ENCODE peak calls at places on chromosomes 6 and 20, in four cellular contexts. One of them, this sample, is unnamed.

GRCh38 chr6:158698876-158699440 is 49.1 kb downstream of the SYTL3 start:
- DNase-seq in K562: no peak
- DNase-seq in HL-60: no peak
- DNase-seq in GM12878: no peak
- DNase-seq in this sample: no peak

GRCh38 chr20:6269163-6269873 is 146.5 kb upstream of the FERMT1 start:
- DNase-seq in GM12878: no peak
- DNase-seq in HL-60: no peak
- DNase-seq in K562: no peak
- DNase-seq in this sample: no peak

GRCh38 chr20:24109008-24109407 is 120.4 kb upstream of the GGTLC1 start:
- DNase-seq in GM12878: no peak
- DNase-seq in HL-60: no peak
- DNase-seq in K562: peak; percentile 17
- DNase-seq in this sample: no peak

GRCh38 chr6:116561377-116562018 is 7.9 kb downstream of the CALHM4 start:
- DNase-seq in GM12878: no peak
- DNase-seq in HL-60: no peak
- DNase-seq in K562: peak; percentile 70
- DNase-seq in this sample: no peak

GRCh38 chr20:25364180-25364788 is 26.4 kb downstream of the ABHD12 start:
- DNase-seq in GM12878: no peak
- DNase-seq in K562: no peak
- DNase-seq in HL-60: no peak
- DNase-seq in this sample: no peak

GRCh38 chr20:18058661-18059467 is 1.1 kb upstream of the OVOL2 start:
- DNase-seq in HL-60: no peak
- DNase-seq in GM12878: no peak
- DNase-seq in K562: no peak
- DNase-seq in this sample: no peak

GRCh38 chr6:40542175-40542764 is 44.9 kb downstream of the LRFN2 start:
- DNase-seq in K562: no peak
- DNase-seq in HL-60: no peak
- DNase-seq in GM12878: no peak
- DNase-seq in this sample: no peak

GRCh38 chr6:28811873-28812272 is 111.9 kb downstream of the TRIM27 start:
- DNase-seq in GM12878: no peak
- DNase-seq in HL-60: no peak
- DNase-seq in K562: peak; percentile 63
- DNase-seq in this sample: no peak

GRCh38 chr6:29376003-29376402 is 912 bp upstream of the OR12D3 start:
- DNase-seq in K562: no peak
- DNase-seq in HL-60: no peak
- DNase-seq in GM12878: no peak
- DNase-seq in this sample: no peak

GRCh38 chr20:38890497-38890818 is 35.8 kb upstream of the FAM83D start:
- DNase-seq in K562: no peak
- DNase-seq in HL-60: no peak
- DNase-seq in GM12878: no peak
- DNase-seq in this sample: no peak

GRCh38 chr6:150547511-150548222 is 52.0 kb upstream of the PLEKHG1 start:
- DNase-seq in K562: no peak
- DNase-seq in GM12878: no peak
- DNase-seq in HL-60: no peak
- DNase-seq in this sample: no peak

GRCh38 chr6:160973311-160973710 is 18.3 kb upstream of the MAP3K4 start:
- DNase-seq in HL-60: no peak
- DNase-seq in GM12878: no peak
- DNase-seq in K562: peak; percentile 67
- DNase-seq in this sample: no peak

GRCh38 chr20:4684837-4685413 is 36.8 kb upstream of the PRND start:
- DNase-seq in HL-60: no peak
- DNase-seq in GM12878: no peak
- DNase-seq in K562: no peak
- DNase-seq in this sample: no peak

GRCh38 chr6:48985025-48985424 is 478.0 kb downstream of the MMUT start:
- DNase-seq in HL-60: no peak
- DNase-seq in GM12878: no peak
- DNase-seq in K562: no peak
- DNase-seq in this sample: no peak
- TF ChIP-seq SPI1 in HL-60: no peak
- TF ChIP-seq SPI1 in GM12878: no peak
- TF ChIP-seq SPI1 in K562: no peak
- TF ChIP-seq SPI1 in this sample: no peak

DNA sequence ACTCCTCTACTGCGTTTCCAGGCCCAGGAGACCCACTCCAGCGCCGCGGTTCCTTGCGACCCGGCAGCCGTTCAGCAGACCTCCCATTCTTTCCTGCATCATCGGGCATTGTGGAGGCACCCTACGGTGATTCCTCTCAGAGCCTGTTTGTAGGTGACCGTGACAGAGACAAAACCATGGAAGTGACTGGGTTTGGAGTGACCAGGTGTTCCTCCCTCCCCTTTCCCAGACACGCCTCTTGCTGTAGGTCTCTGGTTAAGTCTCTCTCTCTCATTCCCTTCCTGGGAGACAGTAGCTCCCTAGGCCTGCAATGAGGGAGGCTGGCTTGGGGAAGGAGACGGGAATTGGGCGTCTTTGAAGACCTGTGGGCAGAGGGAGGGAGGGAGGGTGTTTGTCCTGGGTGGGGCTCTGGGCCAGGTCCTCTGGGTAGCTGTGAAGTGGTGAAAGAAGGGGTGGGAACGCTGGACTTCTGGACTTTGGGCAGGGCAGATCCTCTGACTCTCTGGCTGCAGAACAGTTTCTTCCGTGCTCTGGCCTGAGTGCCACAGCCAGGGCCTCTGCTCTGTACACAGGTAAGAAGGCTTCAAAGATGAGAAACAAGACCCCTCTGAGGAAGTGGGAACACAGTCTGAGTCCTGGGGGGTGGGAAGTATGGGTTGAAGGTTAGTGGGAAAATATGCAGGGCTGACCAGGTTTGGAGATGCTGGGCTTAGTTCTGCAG is 763 bp downstream of the KLC4 start:
- DNase-seq in K562: peak; percentile 39
- DNase-seq in GM12878: no peak
- DNase-seq in HL-60: peak; percentile 33
- DNase-seq in this sample: no peak
- TF ChIP-seq POLR2AphosphoS5 in K562: no peak
- TF ChIP-seq POLR2AphosphoS5 in GM12878: no peak
- TF ChIP-seq POLR2AphosphoS5 in HL-60: no peak
- TF ChIP-seq POLR2AphosphoS5 in this sample: no peak

GRCh38 chr6:113936093-113936934 is 34.6 kb downstream of the HDAC2 start:
- DNase-seq in K562: peak; percentile 43
- DNase-seq in GM12878: peak; percentile 24
- DNase-seq in HL-60: peak; percentile 18
- DNase-seq in this sample: no peak
- TF ChIP-seq SPI1 in K562: no peak
- TF ChIP-seq SPI1 in GM12878: no peak
- TF ChIP-seq SPI1 in HL-60: no peak
- TF ChIP-seq SPI1 in this sample: no peak

DNA sequence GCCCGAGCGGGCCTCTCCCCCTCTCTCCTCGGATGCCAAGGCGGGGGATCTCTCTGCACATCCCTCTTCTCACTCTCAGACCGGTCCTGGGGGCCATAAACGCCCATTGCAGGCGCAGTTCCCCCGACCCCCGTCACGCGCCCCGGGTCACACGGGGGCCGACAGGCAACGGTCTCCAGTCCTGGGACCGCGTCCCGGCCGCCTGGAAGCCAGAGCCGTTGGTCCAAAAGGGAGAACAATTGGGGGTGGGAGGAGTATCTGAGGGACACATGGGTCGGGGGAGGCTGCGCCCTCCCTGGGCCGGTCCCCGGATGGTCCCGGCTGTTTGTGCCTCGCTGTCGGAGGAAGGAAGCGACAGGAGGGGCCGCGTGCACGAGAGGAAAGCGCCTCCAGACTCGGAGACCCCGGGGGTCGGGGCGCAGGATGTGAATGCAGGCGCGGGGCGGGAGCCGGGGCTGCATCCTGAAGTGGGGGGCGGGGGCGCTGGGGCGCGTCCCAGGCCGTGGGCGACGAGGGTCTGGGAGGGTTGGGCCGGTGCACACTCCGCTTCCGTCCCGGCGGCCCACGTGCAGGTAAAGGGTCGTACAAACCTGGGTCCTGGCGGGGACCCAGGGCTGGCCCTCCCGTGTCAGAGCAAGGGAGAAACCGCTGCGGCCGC is 903 bp downstream of the SLC4A11 start:
- DNase-seq in K562: no peak
- DNase-seq in GM12878: no peak
- DNase-seq in HL-60: no peak
- DNase-seq in this sample: no peak
- TF ChIP-seq POLR2AphosphoS5 in K562: no peak
- TF ChIP-seq POLR2AphosphoS5 in GM12878: no peak
- TF ChIP-seq POLR2AphosphoS5 in HL-60: no peak
- TF ChIP-seq POLR2AphosphoS5 in this sample: no peak

GRCh38 chr20:37670426-37670825 is 23.4 kb upstream of the CTNNBL1 start:
- DNase-seq in GM12878: no peak
- DNase-seq in K562: no peak
- DNase-seq in HL-60: no peak
- DNase-seq in this sample: no peak
- TF ChIP-seq SPI1 in GM12878: no peak
- TF ChIP-seq SPI1 in K562: no peak
- TF ChIP-seq SPI1 in HL-60: no peak
- TF ChIP-seq SPI1 in this sample: no peak

DNA sequence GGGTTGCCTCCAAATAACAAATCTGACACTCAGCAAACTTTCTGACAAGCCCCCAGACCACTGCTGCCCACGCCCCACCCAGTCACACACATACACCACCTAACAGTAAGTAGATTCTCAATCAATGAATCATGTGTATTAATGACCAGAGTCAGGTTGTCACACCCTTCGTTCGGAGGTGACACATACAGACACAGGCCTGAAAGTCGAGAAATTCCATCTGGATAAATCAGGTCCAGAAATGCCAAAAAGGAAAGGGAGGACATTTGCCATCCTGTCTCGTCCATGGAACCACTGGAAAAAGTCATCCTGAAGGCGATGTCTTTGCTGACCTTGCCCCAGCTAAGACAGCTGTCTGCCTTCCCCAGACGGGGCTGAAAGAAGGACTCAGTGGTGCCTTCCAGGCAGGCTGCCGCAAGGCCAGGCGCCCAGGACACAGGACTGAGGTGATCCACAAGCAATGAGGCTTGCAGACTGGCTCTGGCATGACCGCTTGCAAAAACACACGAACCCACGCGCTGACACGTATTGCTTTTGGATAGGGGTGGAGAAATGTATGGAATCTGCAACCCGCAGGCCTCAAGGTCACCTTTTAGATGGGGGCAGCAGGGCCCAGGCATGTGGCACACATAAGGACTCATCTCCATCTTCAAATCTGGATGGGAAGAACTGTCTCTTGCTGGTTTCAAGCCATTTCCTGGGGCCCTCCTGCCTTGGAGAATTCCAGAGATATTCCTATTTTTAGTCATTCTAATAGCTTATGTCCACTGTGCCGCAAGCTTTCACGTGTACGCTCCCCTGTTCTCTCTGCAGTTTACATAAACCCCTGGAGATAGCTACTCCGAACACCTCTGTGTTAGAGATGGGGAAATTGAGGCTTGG is 9.0 kb downstream of the NFATC2 start:
- DNase-seq in HL-60: no peak
- DNase-seq in GM12878: no peak
- DNase-seq in K562: no peak
- DNase-seq in this sample: no peak
- TF ChIP-seq POLR2AphosphoS5 in HL-60: no peak
- TF ChIP-seq POLR2AphosphoS5 in GM12878: no peak
- TF ChIP-seq POLR2AphosphoS5 in K562: no peak
- TF ChIP-seq POLR2AphosphoS5 in this sample: no peak

GRCh38 chr6:1215884-1216487 is 95.9 kb upstream of the FOXQ1 start:
- DNase-seq in GM12878: no peak
- DNase-seq in HL-60: no peak
- DNase-seq in K562: no peak
- DNase-seq in this sample: no peak
- TF ChIP-seq SPI1 in GM12878: no peak
- TF ChIP-seq SPI1 in HL-60: no peak
- TF ChIP-seq SPI1 in K562: no peak
- TF ChIP-seq SPI1 in this sample: no peak

GRCh38 chr6:167963589-167964057 is 33.8 kb upstream of the KIF25 start:
- DNase-seq in K562: no peak
- DNase-seq in HL-60: no peak
- DNase-seq in GM12878: no peak
- DNase-seq in this sample: no peak
- TF ChIP-seq POLR2AphosphoS5 in K562: no peak
- TF ChIP-seq POLR2AphosphoS5 in HL-60: no peak
- TF ChIP-seq POLR2AphosphoS5 in GM12878: no peak
- TF ChIP-seq POLR2AphosphoS5 in this sample: no peak

GRCh38 chr6:132128424-132128823 is 177.3 kb upstream of the CCN2 start:
- DNase-seq in K562: no peak
- DNase-seq in HL-60: no peak
- DNase-seq in GM12878: no peak
- DNase-seq in this sample: no peak
- TF ChIP-seq SPI1 in K562: no peak
- TF ChIP-seq SPI1 in HL-60: no peak
- TF ChIP-seq SPI1 in GM12878: no peak
- TF ChIP-seq SPI1 in this sample: no peak

This sample was measured in GM12891.